ENCODE peak calls at places on chromosomes 12 and 14, in eight cellular contexts. N, V, K, X, F, B, U and R are unnamed samples.

GRCh38 chr12:92340441-92341332 is 195.0 kb upstream of the BTG1 start:
- DNase-seq in V (no peak), K (no peak), N (no peak), F (no peak), U (no peak), X (no peak), B (no peak), R (no peak)

GRCh38 chr12:26789731-26790644 is 43.0 kb downstream of the ITPR2 start:
- DNase-seq in F (no peak), X (no peak), K (peak; percentile 24), V (no peak), U (no peak), N (no peak), B (no peak), R (peak; percentile 86)

GRCh38 chr12:24960222-24960855 is 11.4 kb upstream of the BCAT1 start:
- DNase-seq in B (no peak), K (peak; percentile 54), U (no peak), V (no peak), X (no peak), F (no peak), N (no peak), R (peak; percentile 59)

GRCh38 chr14:69039287-69039628 is 60.2 kb upstream of the ACTN1 start:
- DNase-seq in V (no peak), X (no peak), U (no peak), N (no peak), F (no peak), B (no peak), K (peak; percentile 76), R (peak; percentile 38)

GRCh38 chr12:77122661-77123060 is 57.3 kb upstream of the E2F7 start:
- DNase-seq in F (no peak), X (no peak), N (no peak), B (no peak), V (no peak), U (no peak), K (no peak), R (no peak)

GRCh38 chr14:101058571-101058970 is 155.0 kb upstream of the RTL1 start:
- DNase-seq in U (no peak), B (no peak), X (no peak), N (no peak), V (no peak), F (no peak), K (peak; percentile 18), R (no peak)

GRCh38 chr12:25051583-25052190 is 102.8 kb upstream of the BCAT1 start:
- DNase-seq in V (no peak), N (peak; percentile 13), F (no peak), K (no peak), U (no peak), B (no peak), X (no peak), R (no peak)

GRCh38 chr12:45342171-45342570 is 126.3 kb downstream of the ANO6 start:
- DNase-seq in K (no peak), B (no peak), U (no peak), X (no peak), V (no peak), F (no peak), N (no peak), R (no peak)

GRCh38 chr14:80172380-80173055 is 38.8 kb downstream of the DIO2 start:
- DNase-seq in F (no peak), U (no peak), V (no peak), N (no peak), B (no peak), K (no peak), X (no peak), R (no peak)

GRCh38 chr12:115895247-115895646 is 382.2 kb downstream of the MED13L start:
- DNase-seq in K (no peak), U (no peak), F (no peak), X (no peak), V (no peak), N (no peak), B (no peak), R (no peak)

GRCh38 chr12:128269108-128269713 is 2.2 kb downstream of the TMEM132C start:
- DNase-seq in K (no peak), F (no peak), N (no peak), X (no peak), B (no peak), U (no peak), V (no peak), R (no peak)

GRCh38 chr12:15726029-15726756 is 63.0 kb downstream of the EPS8 start:
- DNase-seq in B (no peak), F (no peak), N (no peak), V (no peak), K (no peak), X (no peak), U (no peak), R (no peak)

GRCh38 chr14:99575043-99576023 is 28.7 kb downstream of the CCDC85C start:
- DNase-seq in F (peak; percentile 69), B (no peak), V (peak; percentile 41), K (peak; percentile 28), N (no peak), U (no peak), X (no peak), R (peak; percentile 87)

GRCh38 chr14:85584481-85584880 is 54.5 kb downstream of the FLRT2 start:
- DNase-seq in N (no peak), X (no peak), K (no peak), U (no peak), F (no peak), B (no peak), V (no peak), R (no peak)

GRCh38 chr14:69713976-69714716 is 52.8 kb upstream of the SRSF5 start:
- DNase-seq in V (no peak), X (no peak), F (peak; percentile 76), B (no peak), U (peak; percentile 27), K (no peak), N (no peak), R (no peak)

GRCh38 chr12:6116481-6117021 is 7.9 kb downstream of the VWF start:
- DNase-seq in N (no peak), B (no peak), K (no peak), X (no peak), V (no peak), F (no peak), U (no peak), R (peak; percentile 28)

GRCh38 chr12:40192704-40193255 is 32.0 kb upstream of the LRRK2 start:
- DNase-seq in K (no peak), U (no peak), V (no peak), X (no peak), B (no peak), F (no peak), N (no peak), R (no peak)

GRCh38 chr12:79358716-79359341 is 331.9 kb downstream of the PAWR start:
- DNase-seq in N (no peak), B (no peak), F (no peak), V (no peak), X (no peak), K (peak; percentile 35), U (no peak), R (no peak)

GRCh38 chr12:103503546-103504480 is 8.0 kb upstream of the C12orf42 start:
- DNase-seq in K (no peak), X (peak; percentile 8), V (no peak), B (no peak), N (peak; percentile 34), F (no peak), U (peak; percentile 32), R (no peak)

GRCh38 chr14:64702493-64703392 is 1.5 kb upstream of the PLEKHG3 start:
- DNase-seq in B (peak; percentile 24), U (peak; percentile 58), K (no peak), F (peak; percentile 39), X (no peak), N (no peak), V (no peak), R (no peak)

GRCh38 chr12:57755454-57756372 is 810 bp downstream of the MARCHF9 start:
- DNase-seq in B (no peak), F (no peak), K (no peak), X (no peak), N (no peak), V (peak; percentile 97), U (no peak), R (no peak)

GRCh38 chr14:77142289-77142814 is 761 bp upstream of the ZDHHC22 start:
- DNase-seq in K (no peak), B (no peak), N (no peak), X (no peak), V (no peak), U (no peak), F (no peak), R (no peak)

GRCh38 chr14:72550513-72550912 is 343.4 kb downstream of the DPF3 start:
- DNase-seq in N (no peak), F (no peak), B (no peak), K (no peak), X (no peak), U (no peak), V (no peak), R (no peak)

GRCh38 chr12:121036810-121037326 is 2.2 kb downstream of the OASL start:
- DNase-seq in V (no peak), N (no peak), U (no peak), K (peak; percentile 73), B (no peak), F (no peak), X (no peak), R (peak; percentile 50)

GRCh38 chr14:24441904-24442239 is 704 bp downstream of the SDR39U1 start:
- DNase-seq in K (no peak), N (no peak), V (no peak), F (peak; percentile 52), B (no peak), U (peak; percentile 54), X (no peak), R (no peak)

GRCh38 chr14:73762375-73762822 is 48.2 kb upstream of the PNMA1 start:
- DNase-seq in X (no peak), V (no peak), N (no peak), U (no peak), B (no peak), K (no peak), F (no peak), R (no peak)

GRCh38 chr14:45658226-45658916 is 405.4 kb upstream of the MIS18BP1 start:
- DNase-seq in F (no peak), K (no peak), X (no peak), V (no peak), N (no peak), B (no peak), U (no peak), R (no peak)

GRCh38 chr12:126369487-126370463 is 1304.5 kb downstream of the AACS start:
- DNase-seq in V (no peak), U (no peak), K (peak; percentile 44), N (no peak), B (no peak), F (no peak), X (no peak), R (no peak)